ENCODE peak calls at places on chromosomes 3 and 15, in eight cellular contexts. Z, O, W, Q, J, B, G and E are unnamed samples.
A peak's percentile ranks its signal among the peaks of the same experiment; 100 is the strongest.

GRCh38 chr3:12454076-12454807 is 30.0 kb upstream of the TSEN2 start:
- DNase-seq in G (peak; percentile 10), O (peak; percentile 69), Z (peak; percentile 44), J (no peak), Q (no peak), W (no peak), B (peak; percentile 60), E (no peak)

GRCh38 chr15:83858820-83859505 is 205.0 kb downstream of the ADAMTSL3 start:
- DNase-seq in Q (no peak), B (no peak), J (no peak), Z (no peak), O (no peak), W (no peak), G (no peak), E (no peak)

GRCh38 chr15:31298707-31299172 is 27.9 kb upstream of the KLF13 start:
- DNase-seq in W (no peak), Q (no peak), J (no peak), O (no peak), G (no peak), Z (peak; percentile 59), B (peak; percentile 30), E (no peak)

GRCh38 chr3:97530689-97531088 is 233.9 kb upstream of the ARL6 start:
- DNase-seq in Q (no peak), Z (no peak), J (no peak), G (no peak), W (no peak), O (no peak), B (no peak), E (no peak)

GRCh38 chr3:152742368-152743347 is 92.3 kb upstream of the P2RY1 start:
- DNase-seq in J (no peak), O (peak; percentile 9), G (peak; percentile 6), Q (no peak), Z (no peak), B (no peak), W (no peak), E (no peak)

GRCh38 chr3:138405486-138405885 is 28.9 kb upstream of the ESYT3 start:
- DNase-seq in B (peak; percentile 14), Q (no peak), J (no peak), G (no peak), W (no peak), O (no peak), Z (no peak), E (no peak)

GRCh38 chr15:98865397-98866339 is 141.9 kb downstream of the PGPEP1L start:
- DNase-seq in Z (peak; percentile 87), W (peak; percentile 90), B (no peak), G (peak; percentile 85), O (peak; percentile 82), J (peak; percentile 95), Q (peak; percentile 79), E (no peak)

GRCh38 chr3:36525115-36525711 is 144.9 kb downstream of the STAC start:
- DNase-seq in Q (no peak), W (peak; percentile 8), B (no peak), G (peak; percentile 35), Z (no peak), O (peak; percentile 79), J (no peak), E (peak; percentile 80)

GRCh38 chr3:11545186-11545851 is 98.4 kb downstream of the VGLL4 start:
- DNase-seq in Q (no peak), W (peak; percentile 43), G (no peak), O (no peak), B (peak; percentile 77), Z (peak; percentile 65), J (no peak), E (no peak)

GRCh38 chr15:60590935-60591490 is 112.1 kb upstream of the ICE2 start:
- DNase-seq in O (peak; percentile 62), J (peak; percentile 13), G (peak; percentile 43), Q (peak; percentile 35), W (peak; percentile 82), Z (peak; percentile 76), B (peak; percentile 88), E (no peak)

GRCh38 chr3:42750834-42751233 is 22.2 kb downstream of the CCDC13 start:
- DNase-seq in B (peak; percentile 29), J (no peak), Q (no peak), W (no peak), O (no peak), Z (peak; percentile 24), G (no peak), E (no peak)

GRCh38 chr3:30354972-30355371 is 251.4 kb upstream of the TGFBR2 start:
- DNase-seq in O (no peak), G (no peak), Z (no peak), Q (no peak), W (no peak), B (no peak), J (no peak), E (no peak)

GRCh38 chr3:132595036-132595435 is 2.0 kb upstream of the ACKR4 start:
- DNase-seq in O (peak; percentile 82), W (peak; percentile 55), G (peak; percentile 58), B (peak; percentile 48), J (peak; percentile 36), Z (no peak), Q (no peak), E (peak; percentile 40)

GRCh38 chr15:94280301-94280700 is 48.9 kb downstream of the MCTP2 start:
- DNase-seq in B (no peak), Q (no peak), J (no peak), O (no peak), Z (no peak), W (no peak), G (no peak), E (no peak)

GRCh38 chr15:50181206-50181982 is 602 bp upstream of the SLC27A2 start:
- DNase-seq in O (no peak), W (peak; percentile 47), Q (no peak), Z (no peak), J (peak; percentile 26), G (no peak), B (peak; percentile 56), E (no peak)

GRCh38 chr15:72445426-72445825 is 28.7 kb upstream of the ARIH1 start:
- DNase-seq in G (peak; percentile 15), Z (no peak), J (no peak), Q (no peak), W (no peak), O (no peak), B (no peak), E (no peak)

GRCh38 chr3:120160050-120160449 is 65.8 kb upstream of the GSK3B start:
- DNase-seq in J (peak; percentile 25), O (peak; percentile 98), Q (no peak), B (no peak), W (peak; percentile 30), Z (peak; percentile 93), G (peak; percentile 99), E (peak; percentile 96)

GRCh38 chr15:41969851-41970431 is 2.4 kb downstream of the EHD4 start:
- DNase-seq in Z (peak; percentile 23), B (peak; percentile 46), W (no peak), G (no peak), J (peak; percentile 21), Q (no peak), O (no peak), E (no peak)

GRCh38 chr3:44000586-44000985 is 241.1 kb upstream of the TOPAZ1 start:
- DNase-seq in W (no peak), G (no peak), Q (no peak), J (no peak), O (peak; percentile 71), B (no peak), Z (no peak), E (no peak)

GRCh38 chr15:41996376-41996775 is 24.0 kb upstream of the EHD4 start:
- DNase-seq in G (no peak), Q (no peak), B (no peak), J (no peak), Z (no peak), O (no peak), W (no peak), E (no peak)

GRCh38 chr3:171088984-171089754 is 62.6 kb upstream of the SLC2A2 start:
- DNase-seq in Z (no peak), O (peak; percentile 83), Q (no peak), J (peak; percentile 43), B (no peak), G (peak; percentile 94), W (no peak), E (peak; percentile 55)

GRCh38 chr15:64009798-64010241 is 36.5 kb downstream of the DAPK2 start:
- DNase-seq in J (no peak), O (peak; percentile 52), Z (no peak), W (no peak), G (no peak), B (no peak), Q (no peak), E (no peak)
- H3K4me3 ChIP-seq in J (no peak overlapping the region), O (no peak overlapping the region), Z (no peak overlapping the region), W (no peak overlapping the region), G (no peak overlapping the region), B (no peak overlapping the region), Q (no peak overlapping the region), E (no peak overlapping the region)

GRCh38 chr15:70539912-70540520 is 223.3 kb downstream of the UACA start:
- DNase-seq in W (no peak), J (no peak), O (no peak), B (peak; percentile 64), Q (no peak), Z (no peak), G (no peak), E (no peak)
- TF ChIP-seq CTCF in W (no peak), J (no peak), O (no peak), B (no peak), Q (no peak), Z (no peak), G (no peak), E (no peak)

GRCh38 chr3:195038161-195038560 is 232.8 kb downstream of the XXYLT1 start:
- DNase-seq in J (no peak), Q (no peak), O (no peak), Z (no peak), G (no peak), B (no peak), W (no peak), E (no peak)
- H3K4me3 ChIP-seq in J (no peak overlapping the region), Q (no peak overlapping the region), O (no peak overlapping the region), Z (no peak overlapping the region), G (no peak overlapping the region), B (no peak overlapping the region), W (no peak overlapping the region), E (no peak overlapping the region)

GRCh38 chr3:177551431-177551836 is 354.2 kb upstream of the TBL1XR1 start:
- DNase-seq in B (no peak), G (no peak), Z (no peak), W (no peak), Q (no peak), O (no peak), J (no peak), E (no peak)
- TF ChIP-seq CTCF in B (peak; percentile 11), G (no peak), Z (no peak), W (no peak), Q (no peak), O (no peak), J (no peak), E (no peak)

DNA sequence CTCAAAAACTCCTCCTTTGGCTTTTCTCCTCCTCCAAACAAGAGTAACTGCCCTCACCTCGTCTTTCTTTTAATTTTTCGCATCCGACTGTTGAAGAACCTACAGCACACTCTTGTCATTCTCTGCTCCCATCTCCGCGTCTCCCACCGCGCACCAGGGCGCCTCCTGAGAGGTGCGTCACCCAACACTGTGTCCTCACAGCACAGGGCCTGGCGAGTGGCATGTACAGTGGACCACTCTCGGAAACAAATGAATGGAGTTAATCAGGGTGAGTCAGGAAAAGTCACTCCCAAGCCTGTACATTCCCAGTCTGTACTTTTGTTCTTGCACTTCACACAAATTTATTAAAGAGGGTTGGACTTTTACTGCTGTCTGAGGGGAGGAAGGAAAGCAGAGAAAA is 564 bp downstream of the COL6A6 start:
- DNase-seq in B (no peak), G (peak; percentile 8), O (peak; percentile 4), Z (no peak), J (no peak), Q (no peak), W (no peak), E (no peak)
- H3K4me3 ChIP-seq in B (peak overlapping the region; percentile 82), G (no peak overlapping the region), O (no peak overlapping the region), Z (no peak overlapping the region), J (no peak overlapping the region), Q (no peak overlapping the region), W (peak overlapping the region; percentile 86), E (no peak overlapping the region)

GRCh38 chr3:142929109-142929508 is 34.4 kb downstream of the PAQR9 start:
- DNase-seq in B (peak; percentile 84), Z (no peak), O (peak; percentile 66), J (peak; percentile 70), Q (no peak), W (peak; percentile 83), G (peak; percentile 48), E (no peak)
- TF ChIP-seq CTCF in B (peak; percentile 79), Z (no peak), O (peak; percentile 63), J (peak; percentile 44), Q (peak; percentile 45), W (peak; percentile 80), G (peak; percentile 40), E (peak; percentile 78)